ENCODE peak calls at places on chromosomes 4 and X, in four cellular contexts. E is transverse colon; C is GM23248; D is effector memory CD4-positive, alpha-beta T cell. R is an unnamed sample. For H3K27me3, the result is how much of the 10 kb centered on the place peaks cover.

GRCh38 chr4:3699678-3700077 is 66.5 kb upstream of the ADRA2C start:
- DNase-seq in E (no peak), C (no peak), D (no peak), R (no peak)

GRCh38 chr4:89681219-89681618 is 155.7 kb downstream of the SNCA start:
- DNase-seq in E (no peak), C (no peak), D (no peak), R (no peak)

GRCh38 chr4:77007358-77008230 is 58.0 kb downstream of the SEPTIN11 start:
- DNase-seq in E (no peak), C (peak), D (peak), R (no peak)

GRCh38 chrX:17377047-17377692 is 2.2 kb downstream of the NHS start:
- DNase-seq in E (peak), C (peak), D (no peak), R (peak)

GRCh38 chr4:98627883-98628282 is 30.5 kb downstream of the TSPAN5 start:
- DNase-seq in E (no peak), C (peak), D (no peak), R (no peak)

GRCh38 chrX:77493677-77494553 is 46.7 kb downstream of the FGF16 start:
- DNase-seq in E (no peak), C (peak), D (no peak), R (no peak)

GRCh38 chr4:164396439-164396838 is 357.5 kb upstream of the SMIM31 start:
- DNase-seq in E (no peak), C (no peak), D (no peak), R (no peak)

GRCh38 chr4:3358660-3359059 is 65.8 kb downstream of the RGS12 start:
- DNase-seq in E (no peak), C (no peak), D (no peak), R (no peak)

GRCh38 chr4:139154134-139154421 is 22.9 kb downstream of the ELF2 start:
- DNase-seq in E (no peak), C (no peak), D (no peak), R (no peak)

GRCh38 chr4:2469192-2469984 is 482 bp downstream of the RNF4 start:
- DNase-seq in E (peak), C (peak), D (peak), R (peak)

GRCh38 chr4:17595471-17596005 is 18.5 kb downstream of the LAP3 start:
- DNase-seq in E (no peak), C (no peak), D (no peak), R (no peak)

GRCh38 chr4:31674313-31674947 is 954.3 kb downstream of the PCDH7 start:
- DNase-seq in E (no peak), C (no peak), D (no peak), R (peak)

GRCh38 chr4:48989461-48990203 is 3.6 kb downstream of the CWH43 start:
- DNase-seq in E (no peak), C (no peak), D (no peak), R (no peak)

GRCh38 chr4:133720001-133720400 is 481.6 kb downstream of the PABPC4L start:
- DNase-seq in E (no peak), C (no peak), D (no peak), R (no peak)

GRCh38 chr4:110467400-110467799 is 8.6 kb upstream of the ENPEP start:
- DNase-seq in E (no peak), C (no peak), D (no peak), R (no peak)

GRCh38 chr4:87152310-87153061 is 67.9 kb downstream of the KLHL8 start:
- DNase-seq in E (no peak), C (no peak), D (no peak), R (no peak)

GRCh38 chr4:6250235-6250983 is 19.2 kb upstream of the WFS1 start:
- DNase-seq in E (no peak), C (peak), D (peak), R (peak)

GRCh38 chr4:39330353-39330752 is 35.8 kb downstream of the RFC1 start:
- DNase-seq in E (no peak), C (no peak), D (no peak), R (no peak)

GRCh38 chrX:15059488-15059887 is 186.3 kb downstream of the MOSPD2 start:
- DNase-seq in E (no peak), C (peak), D (no peak), R (no peak)

GRCh38 chr4:111213520-111213919 is 590.6 kb upstream of the PITX2 start:
- DNase-seq in E (no peak), C (peak), D (no peak), R (no peak)

GRCh38 chrX:125198546-125198945 is 121.1 kb upstream of the TEX13C start:
- DNase-seq in E (no peak), C (no peak), D (no peak), R (no peak)

GRCh38 chr4:25563071-25563564 is 92.5 kb upstream of the SLC34A2 start:
- DNase-seq in E (no peak), C (no peak), D (no peak), R (no peak)

GRCh38 chr4:54099287-54099958 is 540 bp upstream of the GSX2 start:
- DNase-seq in E (no peak), C (no peak), D (no peak), R (no peak)

GRCh38 chrX:320126-320783 is 1.7 kb upstream of the GTPBP6 start:
- DNase-seq in E (peak), C (peak), D (no peak), R (no peak)

GRCh38 chr4:188018262-188018661 is 22.7 kb downstream of the ZFP42 start:
- DNase-seq in E (no peak), C (no peak), D (no peak), R (no peak)

GRCh38 chr4:188021548-188022249 is 26.1 kb downstream of the ZFP42 start:
- DNase-seq in E (peak), C (no peak), D (no peak), R (no peak)

GRCh38 chr4:188012546-188012945 is 17.0 kb downstream of the ZFP42 start:
- DNase-seq in E (no peak), C (no peak), D (no peak), R (no peak)

GRCh38 chr4:188015025-188015778 is 19.6 kb downstream of the ZFP42 start:
- DNase-seq in E (peak), C (no peak), D (no peak), R (no peak)

DNA sequence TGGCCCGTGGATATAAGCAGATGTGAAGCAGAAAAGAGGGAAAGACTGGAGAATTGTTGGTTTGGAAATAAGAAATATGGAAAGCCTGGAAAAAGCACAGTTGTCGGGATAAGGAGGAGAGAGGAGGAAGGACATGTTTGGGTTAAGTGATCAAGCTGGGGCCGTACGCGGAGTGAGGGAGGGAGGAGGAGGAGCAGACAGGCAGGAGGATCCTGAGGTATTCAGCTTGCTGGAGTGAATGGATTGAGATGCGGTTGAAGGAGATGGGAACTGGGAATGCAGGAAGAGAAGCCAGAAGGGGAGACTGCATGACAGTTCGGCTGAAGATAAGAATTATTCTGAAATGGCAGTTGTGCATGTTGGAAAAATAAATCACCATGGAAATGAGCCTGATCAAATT is 21.2 kb downstream of the ZFP42 start:
- DNase-seq in E (no peak), C (no peak), D (no peak), R (no peak)
- H3K27me3 ChIP-seq in E (under half), C (under half), D (under half), R (under half)

GRCh38 chrX:69113723-69114122 is 51.5 kb downstream of the PJA1 start:
- DNase-seq in E (no peak), C (no peak), D (no peak), R (no peak)
- H3K27me3 ChIP-seq in E (under half), C (under half), D (under half), R (under half)

DNA sequence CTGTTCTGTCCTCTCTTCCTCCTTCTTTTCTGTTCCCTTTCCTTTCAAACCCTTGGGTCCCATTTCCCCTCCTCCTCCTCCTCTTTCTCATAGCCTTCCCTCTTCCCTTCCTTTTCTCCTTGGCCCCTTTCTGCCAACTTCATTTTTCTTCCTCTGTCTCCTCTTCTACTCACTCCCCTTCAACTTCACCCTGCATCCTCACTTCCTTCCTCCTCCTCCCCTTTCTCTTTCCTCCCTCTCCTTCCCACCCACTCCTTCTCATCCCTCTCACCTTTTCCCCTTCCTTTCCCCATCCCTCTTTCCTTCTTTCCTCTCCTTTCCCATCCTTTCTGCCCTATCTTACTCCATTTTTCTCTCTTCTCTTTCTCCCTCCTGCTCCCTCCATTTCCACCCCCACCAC is 360.6 kb downstream of the MID1IP1 start:
- DNase-seq in E (no peak), C (no peak), D (no peak), R (no peak)
- H3K27me3 ChIP-seq in E (under half), C (under half), D (under half), R (under half)

GRCh38 chrX:41935827-41936226 is 12.5 kb upstream of the CASK start:
- DNase-seq in E (no peak), C (no peak), D (no peak), R (peak)
- H3K27me3 ChIP-seq in E (under half), C (under half), D (under half), R (under half)

GRCh38 chr4:815464-816146 is 10.3 kb downstream of the CPLX1 start:
- DNase-seq in E (peak), C (no peak), D (no peak), R (peak)
- H3K27me3 ChIP-seq in E (under half), C (half or more), D (under half), R (under half)

DNA sequence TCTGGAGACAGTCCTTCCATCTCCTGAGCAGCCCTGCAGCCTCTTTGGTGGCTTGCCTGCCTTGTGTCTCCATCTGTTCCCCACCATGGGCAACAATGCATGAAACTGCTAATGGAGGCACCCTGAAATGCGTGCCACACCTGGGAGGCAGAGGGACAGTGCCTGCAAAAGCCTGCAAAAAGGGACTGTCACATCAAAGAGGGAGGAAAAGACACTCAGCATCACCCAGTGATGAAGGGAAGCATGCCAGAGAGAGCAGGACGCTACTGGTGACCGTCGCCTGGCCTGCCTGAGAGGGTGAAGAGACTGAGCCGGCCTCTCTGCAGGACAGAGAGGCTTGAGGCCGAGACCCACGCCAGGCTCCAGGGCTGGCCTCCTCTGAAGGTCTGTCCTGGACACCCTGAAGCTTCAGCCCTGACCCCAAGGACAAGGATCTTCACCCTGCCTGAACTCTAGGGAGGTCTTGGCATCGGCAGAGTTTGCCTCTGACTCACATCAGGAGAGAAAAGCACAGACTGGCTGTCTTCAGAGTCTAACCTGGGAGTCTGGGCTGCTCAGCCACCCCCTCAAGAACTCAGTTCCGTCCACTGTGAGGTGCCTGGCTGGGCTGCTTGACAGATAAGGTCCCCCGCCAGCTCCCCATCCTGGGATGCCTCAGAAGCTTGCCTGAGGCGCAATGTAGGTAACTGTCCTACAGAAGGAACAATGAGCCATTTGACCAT is 8.1 kb downstream of the ACSL1 start:
- DNase-seq in E (no peak), C (no peak), D (no peak), R (no peak)
- H3K27me3 ChIP-seq in E (under half), C (under half), D (under half), R (under half)

GRCh38 chrX:14038375-14039077 is 8.8 kb upstream of the GEMIN8 start:
- DNase-seq in E (no peak), C (no peak), D (no peak), R (no peak)
- H3K27me3 ChIP-seq in E (under half), C (under half), D (under half), R (under half)

DNA sequence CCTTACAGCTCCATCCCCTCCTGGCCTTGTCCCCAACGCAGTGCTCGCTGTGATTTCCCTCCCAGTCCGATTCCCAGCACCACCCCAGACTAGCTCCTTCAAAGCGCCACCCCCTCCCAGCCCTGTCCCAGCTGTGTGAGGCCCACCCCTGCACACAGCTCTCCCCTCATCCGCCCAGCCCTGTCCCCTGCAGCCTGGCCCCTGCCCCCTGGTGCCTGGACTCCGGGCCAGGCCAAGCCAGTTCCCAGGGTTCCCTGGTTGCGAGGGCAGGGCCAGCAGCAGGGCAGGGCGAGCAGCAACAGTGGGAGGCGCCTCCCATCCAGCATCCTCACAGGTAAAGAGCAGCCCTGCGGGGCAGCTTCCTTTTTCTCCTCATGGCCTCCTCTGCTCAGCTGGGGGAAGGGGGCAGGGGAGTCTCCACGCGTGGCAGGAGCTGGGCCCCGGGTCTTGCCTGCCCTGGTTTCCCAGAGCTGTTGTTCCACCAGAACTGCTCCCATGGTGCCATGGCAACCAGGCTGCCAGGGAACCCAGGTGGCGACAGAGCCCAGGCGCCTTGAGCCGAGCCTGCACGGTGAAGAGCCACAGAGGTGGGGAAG is 24.8 kb downstream of the IQSEC2 start:
- DNase-seq in E (no peak), C (no peak), D (no peak), R (no peak)
- H3K27me3 ChIP-seq in E (under half), C (under half), D (under half), R (under half)

GRCh38 chrX:114626323-114626722 is 42.4 kb downstream of the HTR2C start:
- DNase-seq in E (no peak), C (peak), D (no peak), R (no peak)
- H3K27me3 ChIP-seq in E (under half), C (under half), D (under half), R (under half)